ENCODE peak calls at places on chromosomes 2 and 18, in five cellular contexts. H is iris pigment epithelial cell, T is HTR-8/SVneo, E is globus pallidus, I is neural progenitor cell. C is an unnamed sample.

GRCh38 chr18:30754846-30755245 is 287.7 kb downstream of the DSC3 start:
- DNase-seq in H (no peak), T (no peak), E (no peak), I (no peak), C (no peak)

GRCh38 chr2:180644709-180645108 is 335.7 kb upstream of the UBE2E3 start:
- DNase-seq in H (peak), T (no peak), E (no peak), I (no peak), C (no peak)

GRCh38 chr18:37502036-37502435 is 63.6 kb downstream of the CELF4 start:
- DNase-seq in H (no peak), T (no peak), E (peak), I (no peak), C (no peak)

GRCh38 chr2:213678437-213679218 is 394.4 kb downstream of the SPAG16 start:
- DNase-seq in H (no peak), T (no peak), E (no peak), I (no peak), C (no peak)

GRCh38 chr18:49608366-49608747 is 46.5 kb downstream of the LIPG start:
- DNase-seq in H (no peak), T (no peak), E (no peak), I (peak), C (no peak)

GRCh38 chr2:241680827-241681599 is 5.6 kb downstream of the DTYMK start:
- DNase-seq in H (peak), T (peak), E (no peak), I (no peak), C (no peak)

GRCh38 chr18:9708057-9708881 is at the start of gene RAB31:
- DNase-seq in H (peak), T (peak), E (peak), I (peak), C (no peak)

GRCh38 chr2:61926921-61927477 is 21.5 kb downstream of the COMMD1 start:
- DNase-seq in H (no peak), T (no peak), E (no peak), I (no peak), C (no peak)

GRCh38 chr18:25661836-25662235 is 309.9 kb upstream of the ZNF521 start:
- DNase-seq in H (peak), T (no peak), E (no peak), I (no peak), C (no peak)

GRCh38 chr2:51795248-51795888 is 763.4 kb upstream of the NRXN1 start:
- DNase-seq in H (no peak), T (no peak), E (no peak), I (peak), C (no peak)

GRCh38 chr18:68438983-68439382 is 275.9 kb downstream of the TMX3 start:
- DNase-seq in H (peak), T (no peak), E (no peak), I (peak), C (no peak)

GRCh38 chr18:50397023-50397422 is 22.2 kb downstream of the SKA1 start:
- DNase-seq in H (no peak), T (no peak), E (no peak), I (no peak), C (no peak)

GRCh38 chr2:24272161-24272802 is 88.1 kb downstream of the ITSN2 start:
- DNase-seq in H (no peak), T (no peak), E (no peak), I (no peak), C (no peak)

GRCh38 chr2:5373200-5373599 is 319.0 kb upstream of the SOX11 start:
- DNase-seq in H (no peak), T (no peak), E (no peak), I (peak), C (no peak)

GRCh38 chr2:142112648-142113278 is 18.1 kb downstream of the LRP1B start:
- DNase-seq in H (peak), T (peak), E (no peak), I (no peak), C (peak)

GRCh38 chr18:49081511-49082146 is 130.9 kb upstream of the SMAD7 start:
- DNase-seq in H (no peak), T (no peak), E (no peak), I (no peak), C (no peak)

GRCh38 chr2:239012228-239012627 is 164.3 kb downstream of the TWIST2 start:
- DNase-seq in H (no peak), T (no peak), E (no peak), I (no peak), C (no peak)

GRCh38 chr2:54626884-54627283 is 96.6 kb upstream of the EML6 start:
- DNase-seq in H (no peak), T (no peak), E (no peak), I (no peak), C (no peak)

GRCh38 chr2:108594132-108594981 is 60.1 kb downstream of the LIMS1 start:
- DNase-seq in H (peak), T (no peak), E (peak), I (no peak), C (peak)

GRCh38 chr2:136167721-136168470 is 49.9 kb upstream of the CXCR4 start:
- DNase-seq in H (no peak), T (no peak), E (no peak), I (no peak), C (no peak)

GRCh38 chr2:3611611-3612010 is 16.7 kb downstream of the COLEC11 start:
- DNase-seq in H (no peak), T (no peak), E (no peak), I (peak), C (no peak)

GRCh38 chr2:127193948-127194267 is 26.2 kb downstream of the CYP27C1 start:
- DNase-seq in H (peak), T (no peak), E (no peak), I (no peak), C (no peak)

GRCh38 chr2:62340981-62341624 is 145.2 kb downstream of the B3GNT2 start:
- DNase-seq in H (no peak), T (peak), E (no peak), I (no peak), C (no peak)

GRCh38 chr2:168773128-168773527 is 29.3 kb upstream of the NOSTRIN start:
- DNase-seq in H (no peak), T (no peak), E (no peak), I (no peak), C (no peak)

GRCh38 chr18:44805643-44806042 is 125.0 kb downstream of the SETBP1 start:
- DNase-seq in H (no peak), T (no peak), E (no peak), I (no peak), C (no peak)

GRCh38 chr18:10124071-10124470 is 210.3 kb downstream of the VAPA start:
- DNase-seq in H (no peak), T (no peak), E (no peak), I (no peak), C (no peak)

GRCh38 chr2:122516775-122517174 is 761.3 kb downstream of the TSN start:
- DNase-seq in H (no peak), T (no peak), E (no peak), I (no peak), C (no peak)

GRCh38 chr18:74115046-74115445 is 32.6 kb downstream of the FBXO15 start:
- DNase-seq in H (peak), T (no peak), E (no peak), I (no peak), C (no peak)

GRCh38 chr18:27579364-27579763 is 394.3 kb upstream of the CHST9 start:
- DNase-seq in H (no peak), T (no peak), E (no peak), I (no peak), C (no peak)

GRCh38 chr2:25323042-25323514 is 18.6 kb downstream of the DNMT3A start:
- DNase-seq in H (peak), T (no peak), E (no peak), I (peak), C (no peak)

GRCh38 chr18:71011389-71011788 is 722.5 kb downstream of the SOCS6 start:
- DNase-seq in H (no peak), T (no peak), E (no peak), I (no peak), C (no peak)

GRCh38 chr2:236862961-236863728 is 222.5 kb upstream of the COPS8 start:
- DNase-seq in H (peak), T (no peak), E (no peak), I (no peak), C (no peak)

GRCh38 chr18:68791801-68792200 is 6.1 kb upstream of the CCDC102B start:
- DNase-seq in H (peak), T (no peak), E (no peak), I (no peak), C (no peak)

GRCh38 chr2:28982381-28982950 is 1.4 kb downstream of the TOGARAM2 start:
- DNase-seq in H (peak), T (no peak), E (no peak), I (no peak), C (no peak)

GRCh38 chr18:22324191-22325131 is 93.3 kb downstream of the CTAGE1 start:
- DNase-seq in H (peak), T (no peak), E (peak), I (peak), C (no peak)

GRCh38 chr18:9101730-9102390 is 639 bp upstream of the NDUFV2 start:
- DNase-seq in H (peak), T (peak), E (peak), I (no peak), C (no peak)

GRCh38 chr2:24448811-24449210 is 42.2 kb upstream of the NCOA1 start:
- DNase-seq in H (no peak), T (no peak), E (peak), I (no peak), C (no peak)

GRCh38 chr2:49028101-49028500 is 126.2 kb downstream of the FSHR start:
- DNase-seq in H (no peak), T (no peak), E (no peak), I (no peak), C (no peak)

GRCh38 chr2:119160361-119160965 is 1.9 kb upstream of the C1QL2 start:
- DNase-seq in H (no peak), T (no peak), E (no peak), I (no peak), C (no peak)

GRCh38 chr2:144453039-144453336 is 66.9 kb downstream of the ZEB2 start:
- DNase-seq in H (peak), T (no peak), E (no peak), I (no peak), C (no peak)